ENCODE peak calls at places on chromosomes 6 and 20, in six cellular contexts. One of them, this sample, is unnamed.

GRCh38 chr6:151109361-151109760 is 130.4 kb upstream of the AKAP12 start:
- DNase-seq in mesendoderm: no peak
- DNase-seq in H1: no peak
- DNase-seq in H9: no peak
- DNase-seq in neuronal stem cell: no peak
- DNase-seq in mesenchymal stem cell: peak
- DNase-seq in this sample: peak

GRCh38 chr6:118468682-118469465 is 79.2 kb upstream of the PLN start:
- DNase-seq in mesendoderm: no peak
- DNase-seq in H1: no peak
- DNase-seq in H9: no peak
- DNase-seq in neuronal stem cell: no peak
- DNase-seq in mesenchymal stem cell: peak
- DNase-seq in this sample: peak

GRCh38 chr20:4918473-4918872 is 82.8 kb downstream of the SLC23A2 start:
- DNase-seq in mesendoderm: no peak
- DNase-seq in H1: no peak
- DNase-seq in H9: no peak
- DNase-seq in neuronal stem cell: no peak
- DNase-seq in mesenchymal stem cell: no peak
- DNase-seq in this sample: no peak

GRCh38 chr6:79864421-79864820 is 82.9 kb downstream of the ELOVL4 start:
- DNase-seq in mesendoderm: no peak
- DNase-seq in H1: no peak
- DNase-seq in H9: no peak
- DNase-seq in neuronal stem cell: no peak
- DNase-seq in mesenchymal stem cell: no peak
- DNase-seq in this sample: no peak

GRCh38 chr20:37907677-37908397 is 4.9 kb downstream of the VSTM2L start:
- DNase-seq in mesendoderm: peak
- DNase-seq in H1: no peak
- DNase-seq in H9: peak
- DNase-seq in neuronal stem cell: no peak
- DNase-seq in mesenchymal stem cell: no peak
- DNase-seq in this sample: peak

GRCh38 chr6:160379464-160379863 is 31.3 kb downstream of the SLC22A3 start:
- DNase-seq in mesendoderm: no peak
- DNase-seq in H1: no peak
- DNase-seq in H9: no peak
- DNase-seq in neuronal stem cell: no peak
- DNase-seq in mesenchymal stem cell: no peak
- DNase-seq in this sample: peak

GRCh38 chr20:32672982-32673727 is 586 bp downstream of the C20orf203 start:
- DNase-seq in mesendoderm: no peak
- DNase-seq in H1: no peak
- DNase-seq in H9: no peak
- DNase-seq in neuronal stem cell: no peak
- DNase-seq in mesenchymal stem cell: no peak
- DNase-seq in this sample: no peak

GRCh38 chr6:33989016-33989854 is 156.7 kb downstream of the GRM4 start:
- DNase-seq in mesendoderm: no peak
- DNase-seq in H1: peak
- DNase-seq in H9: no peak
- DNase-seq in neuronal stem cell: no peak
- DNase-seq in mesenchymal stem cell: no peak
- DNase-seq in this sample: no peak

GRCh38 chr6:134250776-134251175 is 67.1 kb downstream of the SGK1 start:
- DNase-seq in mesendoderm: no peak
- DNase-seq in H1: no peak
- DNase-seq in H9: no peak
- DNase-seq in neuronal stem cell: no peak
- DNase-seq in mesenchymal stem cell: no peak
- DNase-seq in this sample: no peak

GRCh38 chr6:149037026-149037734 is 280.3 kb upstream of the TAB2 start:
- DNase-seq in mesendoderm: no peak
- DNase-seq in H1: no peak
- DNase-seq in H9: no peak
- DNase-seq in neuronal stem cell: peak
- DNase-seq in mesenchymal stem cell: no peak
- DNase-seq in this sample: peak

GRCh38 chr20:5000263-5001173 is 792 bp downstream of the SLC23A2 start:
- DNase-seq in mesendoderm: peak
- DNase-seq in H1: peak
- DNase-seq in H9: peak
- DNase-seq in neuronal stem cell: no peak
- DNase-seq in mesenchymal stem cell: peak
- DNase-seq in this sample: peak

GRCh38 chr6:3228791-3229565 is 1.5 kb upstream of the TUBB2B start:
- DNase-seq in mesendoderm: peak
- DNase-seq in H1: peak
- DNase-seq in H9: peak
- DNase-seq in neuronal stem cell: peak
- DNase-seq in mesenchymal stem cell: peak
- DNase-seq in this sample: no peak

GRCh38 chr6:142301421-142302391 is at the start of gene ADGRG6:
- DNase-seq in mesendoderm: peak
- DNase-seq in H1: peak
- DNase-seq in H9: peak
- DNase-seq in neuronal stem cell: peak
- DNase-seq in mesenchymal stem cell: peak
- DNase-seq in this sample: peak

GRCh38 chr20:63754008-63754407 is 14.4 kb downstream of the SLC2A4RG start:
- DNase-seq in mesendoderm: no peak
- DNase-seq in H1: no peak
- DNase-seq in H9: peak
- DNase-seq in neuronal stem cell: no peak
- DNase-seq in mesenchymal stem cell: no peak
- DNase-seq in this sample: no peak

GRCh38 chr6:121235386-121235785 is 98.9 kb downstream of the TBC1D32 start:
- DNase-seq in mesendoderm: peak
- DNase-seq in H1: no peak
- DNase-seq in H9: no peak
- DNase-seq in neuronal stem cell: no peak
- DNase-seq in mesenchymal stem cell: peak
- DNase-seq in this sample: no peak

GRCh38 chr6:8535505-8535904 is 100.2 kb upstream of the SLC35B3 start:
- DNase-seq in mesendoderm: no peak
- DNase-seq in H1: no peak
- DNase-seq in H9: no peak
- DNase-seq in neuronal stem cell: no peak
- DNase-seq in mesenchymal stem cell: no peak
- DNase-seq in this sample: no peak

GRCh38 chr20:61608275-61609085 is 356.4 kb downstream of the CDH4 start:
- DNase-seq in mesendoderm: peak
- DNase-seq in H1: peak
- DNase-seq in H9: peak
- DNase-seq in neuronal stem cell: peak
- DNase-seq in mesenchymal stem cell: peak
- DNase-seq in this sample: peak

GRCh38 chr20:33423141-33423834 is 20.3 kb downstream of the SNTA1 start:
- DNase-seq in mesendoderm: no peak
- DNase-seq in H1: no peak
- DNase-seq in H9: no peak
- DNase-seq in neuronal stem cell: no peak
- DNase-seq in mesenchymal stem cell: peak
- DNase-seq in this sample: peak

GRCh38 chr20:24647713-24648112 is 178.3 kb downstream of the SYNDIG1 start:
- DNase-seq in mesendoderm: no peak
- DNase-seq in H1: no peak
- DNase-seq in H9: no peak
- DNase-seq in neuronal stem cell: no peak
- DNase-seq in mesenchymal stem cell: no peak
- DNase-seq in this sample: no peak

GRCh38 chr6:31979238-31979898 is 2.5 kb upstream of the C4A start:
- DNase-seq in mesendoderm: no peak
- DNase-seq in H1: no peak
- DNase-seq in H9: no peak
- DNase-seq in neuronal stem cell: no peak
- DNase-seq in mesenchymal stem cell: no peak
- DNase-seq in this sample: no peak

GRCh38 chr6:150907385-150907784 is 41.9 kb downstream of the MTHFD1L start:
- DNase-seq in mesendoderm: no peak
- DNase-seq in H1: no peak
- DNase-seq in H9: no peak
- DNase-seq in neuronal stem cell: no peak
- DNase-seq in mesenchymal stem cell: no peak
- DNase-seq in this sample: no peak

GRCh38 chr6:71288228-71289038 is at the start of gene OGFRL1:
- DNase-seq in mesendoderm: peak
- DNase-seq in H1: peak
- DNase-seq in H9: peak
- DNase-seq in neuronal stem cell: peak
- DNase-seq in mesenchymal stem cell: peak
- DNase-seq in this sample: peak

GRCh38 chr20:25496968-25497401 is 88.3 kb downstream of the NINL start:
- DNase-seq in mesendoderm: no peak
- DNase-seq in H1: no peak
- DNase-seq in H9: no peak
- DNase-seq in neuronal stem cell: no peak
- DNase-seq in mesenchymal stem cell: peak
- DNase-seq in this sample: peak

GRCh38 chr20:55333798-55334197 is 671.5 kb downstream of the CBLN4 start:
- DNase-seq in mesendoderm: peak
- DNase-seq in H1: no peak
- DNase-seq in H9: no peak
- DNase-seq in neuronal stem cell: no peak
- DNase-seq in mesenchymal stem cell: no peak
- DNase-seq in this sample: no peak
- H2BK15ac ChIP-seq in mesendoderm: no peak
- H2BK15ac ChIP-seq in H1: no peak
- H2BK15ac ChIP-seq in H9: no peak
- H2BK15ac ChIP-seq in neuronal stem cell: no peak
- H2BK15ac ChIP-seq in mesenchymal stem cell: no peak
- H2BK15ac ChIP-seq in this sample: no peak

GRCh38 chr6:36099872-36100483 is 30.3 kb upstream of the MAPK13 start:
- DNase-seq in mesendoderm: no peak
- DNase-seq in H1: no peak
- DNase-seq in H9: no peak
- DNase-seq in neuronal stem cell: no peak
- DNase-seq in mesenchymal stem cell: no peak
- DNase-seq in this sample: no peak
- H2BK15ac ChIP-seq in mesendoderm: no peak
- H2BK15ac ChIP-seq in H1: no peak
- H2BK15ac ChIP-seq in H9: no peak
- H2BK15ac ChIP-seq in neuronal stem cell: no peak
- H2BK15ac ChIP-seq in mesenchymal stem cell: no peak
- H2BK15ac ChIP-seq in this sample: no peak

GRCh38 chr6:107647439-107647948 is 157.6 kb downstream of the SOBP start:
- DNase-seq in mesendoderm: no peak
- DNase-seq in H1: no peak
- DNase-seq in H9: no peak
- DNase-seq in neuronal stem cell: no peak
- DNase-seq in mesenchymal stem cell: no peak
- DNase-seq in this sample: no peak

GRCh38 chr6:107646776-107647438 is 157.0 kb downstream of the SOBP start:
- DNase-seq in mesendoderm: no peak
- DNase-seq in H1: no peak
- DNase-seq in H9: no peak
- DNase-seq in neuronal stem cell: no peak
- DNase-seq in mesenchymal stem cell: no peak
- DNase-seq in this sample: no peak

GRCh38 chr6:107645740-107646139 is 155.8 kb downstream of the SOBP start:
- DNase-seq in mesendoderm: no peak
- DNase-seq in H1: no peak
- DNase-seq in H9: no peak
- DNase-seq in neuronal stem cell: no peak
- DNase-seq in mesenchymal stem cell: no peak
- DNase-seq in this sample: no peak

GRCh38 chr6:107646176-107646575 is 156.3 kb downstream of the SOBP start:
- DNase-seq in mesendoderm: no peak
- DNase-seq in H1: no peak
- DNase-seq in H9: no peak
- DNase-seq in neuronal stem cell: no peak
- DNase-seq in mesenchymal stem cell: peak
- DNase-seq in this sample: no peak

GRCh38 chr6:107648983-107649382 is 159.1 kb downstream of the SOBP start:
- DNase-seq in mesendoderm: no peak
- DNase-seq in H1: no peak
- DNase-seq in H9: no peak
- DNase-seq in neuronal stem cell: no peak
- DNase-seq in mesenchymal stem cell: no peak
- DNase-seq in this sample: no peak
- H2BK15ac ChIP-seq in mesendoderm: no peak
- H2BK15ac ChIP-seq in H1: no peak
- H2BK15ac ChIP-seq in H9: no peak
- H2BK15ac ChIP-seq in neuronal stem cell: no peak
- H2BK15ac ChIP-seq in mesenchymal stem cell: no peak
- H2BK15ac ChIP-seq in this sample: no peak

DNA sequence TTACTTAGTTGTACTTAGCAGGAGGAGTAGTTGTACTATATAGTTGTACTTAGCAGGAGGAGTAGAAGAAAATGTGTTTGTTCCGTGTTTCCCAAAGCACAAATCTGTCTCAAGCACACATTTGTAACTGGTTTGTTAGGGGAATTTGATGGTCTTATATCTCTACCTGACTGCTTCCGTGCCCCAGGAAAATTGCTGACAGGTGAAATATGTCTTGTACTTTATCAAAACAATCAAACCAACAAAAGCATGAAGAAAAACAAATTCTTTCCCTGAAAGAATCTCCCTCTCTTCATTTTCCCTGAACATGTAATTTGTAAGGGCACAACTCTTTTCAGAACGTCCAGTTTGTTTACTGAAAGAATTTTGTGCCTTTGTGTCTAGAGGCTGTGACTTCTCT is 106.6 kb upstream of the RGS17 start:
- DNase-seq in mesendoderm: no peak
- DNase-seq in H1: no peak
- DNase-seq in H9: no peak
- DNase-seq in neuronal stem cell: no peak
- DNase-seq in mesenchymal stem cell: no peak
- DNase-seq in this sample: no peak
- H2BK15ac ChIP-seq in mesendoderm: no peak
- H2BK15ac ChIP-seq in H1: no peak
- H2BK15ac ChIP-seq in H9: no peak
- H2BK15ac ChIP-seq in neuronal stem cell: no peak
- H2BK15ac ChIP-seq in mesenchymal stem cell: no peak
- H2BK15ac ChIP-seq in this sample: no peak

DNA sequence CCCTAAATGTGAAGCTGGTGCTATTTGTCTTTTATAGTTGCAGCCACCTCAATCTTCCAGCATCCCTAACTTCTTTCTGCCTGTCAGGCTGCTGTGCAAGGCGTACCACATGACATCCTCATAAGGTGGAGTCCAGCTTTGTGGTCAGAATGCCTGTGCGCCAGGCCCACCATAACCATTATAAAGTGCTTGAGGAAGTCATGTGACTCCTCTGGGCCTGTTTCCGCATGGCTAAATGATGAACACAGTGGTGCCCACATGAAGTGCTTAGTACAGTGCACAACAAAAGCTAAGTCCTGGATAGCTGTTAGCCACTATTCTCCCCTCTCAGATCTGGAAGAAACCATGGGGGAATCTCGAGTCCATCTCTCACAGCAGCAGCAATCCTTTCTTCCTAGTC is 75.6 kb downstream of the INSM1 start:
- DNase-seq in mesendoderm: no peak
- DNase-seq in H1: no peak
- DNase-seq in H9: no peak
- DNase-seq in neuronal stem cell: no peak
- DNase-seq in mesenchymal stem cell: no peak
- DNase-seq in this sample: no peak
- H2BK15ac ChIP-seq in mesendoderm: no peak
- H2BK15ac ChIP-seq in H1: no peak
- H2BK15ac ChIP-seq in H9: no peak
- H2BK15ac ChIP-seq in neuronal stem cell: no peak
- H2BK15ac ChIP-seq in mesenchymal stem cell: no peak
- H2BK15ac ChIP-seq in this sample: no peak

This sample was measured in IMR-90.